ENCODE peak calls at places on chromosomes 6 and 20, in nine cellular contexts. X, W, G, O, B, Q, M, E and R are unnamed samples.
A peak's percentile ranks its signal among the peaks of the same experiment; 100 is the strongest.

GRCh38 chr6:156283091-156283490 is 494.1 kb upstream of the ARID1B start:
- DNase-seq in X (no peak), W (no peak), G (peak; percentile 4), O (no peak), B (no peak), Q (no peak), M (no peak), E (no peak), R (no peak)

GRCh38 chr6:151191477-151191995 is 48.2 kb upstream of the AKAP12 start:
- DNase-seq in X (no peak), W (no peak), G (no peak), O (no peak), B (no peak), Q (no peak), M (no peak), E (no peak), R (no peak)

GRCh38 chr6:53926505-53926904 is 131.7 kb downstream of the LRRC1 start:
- DNase-seq in X (no peak), W (no peak), G (no peak), O (no peak), B (no peak), Q (no peak), M (no peak), E (no peak), R (no peak)

GRCh38 chr20:24979036-24979960 is 13.3 kb downstream of the APMAP start:
- DNase-seq in X (no peak), W (no peak), G (no peak), O (no peak), B (no peak), Q (no peak), M (no peak), E (no peak), R (no peak)

GRCh38 chr6:15663057-15663638 is 320 bp upstream of the DTNBP1 start:
- DNase-seq in X (no peak), W (no peak), G (peak; percentile 85), O (no peak), B (no peak), Q (no peak), M (no peak), E (no peak), R (peak; percentile 41)

GRCh38 chr20:57364451-57364850 is 13.4 kb downstream of the RAE1 start:
- DNase-seq in X (no peak), W (no peak), G (no peak), O (no peak), B (no peak), Q (no peak), M (no peak), E (no peak), R (no peak)

GRCh38 chr6:31037169-31037568 is 26.9 kb downstream of the MUC22 start:
- DNase-seq in X (no peak), W (no peak), G (no peak), O (no peak), B (no peak), Q (no peak), M (no peak), E (no peak), R (no peak)

GRCh38 chr20:57941121-57941522 is 231.3 kb upstream of the PMEPA1 start:
- DNase-seq in X (no peak), W (no peak), G (no peak), O (no peak), B (no peak), Q (no peak), M (no peak), E (no peak), R (no peak)

GRCh38 chr20:3818155-3819151 is 1.9 kb upstream of the AP5S1 start:
- DNase-seq in X (peak; percentile 87), W (no peak), G (peak; percentile 80), O (no peak), B (peak; percentile 58), Q (no peak), M (no peak), E (no peak), R (peak; percentile 86)

GRCh38 chr6:169921853-169922779 is 170.7 kb downstream of the ERMARD start:
- DNase-seq in X (no peak), W (peak; percentile 69), G (no peak), O (no peak), B (no peak), Q (no peak), M (peak; percentile 26), E (no peak), R (no peak)

GRCh38 chr20:53824779-53825178 is 231.1 kb upstream of the ZNF217 start:
- DNase-seq in X (no peak), W (no peak), G (no peak), O (no peak), B (no peak), Q (no peak), M (no peak), E (no peak), R (no peak)

GRCh38 chr20:25226433-25227316 is 21.2 kb upstream of the PYGB start:
- DNase-seq in X (no peak), W (no peak), G (no peak), O (no peak), B (no peak), Q (no peak), M (no peak), E (no peak), R (no peak)

GRCh38 chr6:52731719-52732118 is 31.6 kb downstream of the GSTA2 start:
- DNase-seq in X (no peak), W (no peak), G (no peak), O (no peak), B (peak; percentile 32), Q (no peak), M (no peak), E (no peak), R (no peak)

GRCh38 chr20:2305946-2306345 is 10.1 kb downstream of the TGM3 start:
- DNase-seq in X (peak; percentile 46), W (no peak), G (peak; percentile 41), O (no peak), B (no peak), Q (no peak), M (no peak), E (no peak), R (no peak)

GRCh38 chr6:27066381-27066780 is 181.1 kb upstream of the PRSS16 start:
- DNase-seq in X (no peak), W (no peak), G (no peak), O (no peak), B (no peak), Q (no peak), M (no peak), E (no peak), R (no peak)

GRCh38 chr6:5151955-5152401 is 66.8 kb downstream of the PPP1R3G start:
- DNase-seq in X (no peak), W (no peak), G (no peak), O (no peak), B (no peak), Q (no peak), M (no peak), E (no peak), R (peak; percentile 52)

GRCh38 chr20:32294071-32294470 is 16.6 kb downstream of the KIF3B start:
- DNase-seq in X (no peak), W (no peak), G (no peak), O (no peak), B (no peak), Q (no peak), M (no peak), E (no peak), R (no peak)

GRCh38 chr6:166274163-166274562 is 34.0 kb downstream of the PRR18 start:
- DNase-seq in X (no peak), W (no peak), G (no peak), O (no peak), B (no peak), Q (no peak), M (no peak), E (no peak), R (no peak)

GRCh38 chr6:93243379-93243778 is 176.0 kb downstream of the EPHA7 start:
- DNase-seq in X (no peak), W (no peak), G (no peak), O (no peak), B (no peak), Q (no peak), M (no peak), E (no peak), R (no peak)

GRCh38 chr6:54191460-54191859 is 80.2 kb downstream of the MLIP start:
- DNase-seq in X (peak; percentile 34), W (no peak), G (no peak), O (no peak), B (no peak), Q (no peak), M (no peak), E (peak; percentile 20), R (no peak)

GRCh38 chr6:52910091-52910490 is 593 bp upstream of the GSTA3 start:
- DNase-seq in X (no peak), W (no peak), G (no peak), O (no peak), B (no peak), Q (no peak), M (no peak), E (no peak), R (no peak)